ENCODE peak calls at places on chromosomes 16 and 17, in six cellular contexts. One of them, this sample, is unnamed. For H3K27me3, the result is how much of the 10 kb centered on the place peaks cover.

GRCh38 chr17:35373532-35373983 is at the start of gene SLFN11:
- DNase-seq in fibroblast of lung: peak
- DNase-seq in MM.1S: peak
- DNase-seq in heart right ventricle: peak
- DNase-seq in neural progenitor cell: peak
- DNase-seq in AG04450: peak
- DNase-seq in this sample: peak

GRCh38 chr16:50146479-50147435 is 6.3 kb upstream of the TENT4B start:
- DNase-seq in AG04450: no peak
- DNase-seq in MM.1S: no peak
- DNase-seq in heart right ventricle: no peak
- DNase-seq in neural progenitor cell: no peak
- DNase-seq in fibroblast of lung: no peak
- DNase-seq in this sample: no peak

GRCh38 chr17:48754500-48755261 is 26.1 kb upstream of the HOXB13 start:
- DNase-seq in heart right ventricle: no peak
- DNase-seq in fibroblast of lung: no peak
- DNase-seq in MM.1S: no peak
- DNase-seq in neural progenitor cell: peak
- DNase-seq in AG04450: no peak
- DNase-seq in this sample: no peak

GRCh38 chr17:61400058-61400785 is 579 bp downstream of the TBX2 start:
- DNase-seq in heart right ventricle: no peak
- DNase-seq in fibroblast of lung: peak
- DNase-seq in neural progenitor cell: peak
- DNase-seq in MM.1S: no peak
- DNase-seq in AG04450: no peak
- DNase-seq in this sample: no peak

GRCh38 chr17:78019367-78019975 is 61.0 kb downstream of the TNRC6C start:
- DNase-seq in heart right ventricle: no peak
- DNase-seq in fibroblast of lung: peak
- DNase-seq in AG04450: no peak
- DNase-seq in neural progenitor cell: no peak
- DNase-seq in MM.1S: peak
- DNase-seq in this sample: no peak

GRCh38 chr16:63947022-63947421 is 1174.8 kb downstream of the CDH11 start:
- DNase-seq in AG04450: no peak
- DNase-seq in fibroblast of lung: no peak
- DNase-seq in neural progenitor cell: no peak
- DNase-seq in heart right ventricle: no peak
- DNase-seq in MM.1S: no peak
- DNase-seq in this sample: no peak

GRCh38 chr17:1123397-1124237 is 56.2 kb downstream of the ABR start:
- DNase-seq in heart right ventricle: no peak
- DNase-seq in MM.1S: no peak
- DNase-seq in AG04450: no peak
- DNase-seq in fibroblast of lung: no peak
- DNase-seq in neural progenitor cell: peak
- DNase-seq in this sample: no peak

GRCh38 chr16:8675183-8676159 is 1.1 kb downstream of the ABAT start:
- DNase-seq in neural progenitor cell: no peak
- DNase-seq in heart right ventricle: peak
- DNase-seq in MM.1S: no peak
- DNase-seq in AG04450: no peak
- DNase-seq in fibroblast of lung: no peak
- DNase-seq in this sample: peak

GRCh38 chr17:44547625-44548297 is 9.5 kb upstream of the FZD2 start:
- DNase-seq in fibroblast of lung: peak
- DNase-seq in heart right ventricle: peak
- DNase-seq in MM.1S: no peak
- DNase-seq in neural progenitor cell: peak
- DNase-seq in AG04450: no peak
- DNase-seq in this sample: no peak

GRCh38 chr16:15576960-15577958 is 65.7 kb downstream of the MARF1 start:
- DNase-seq in AG04450: no peak
- DNase-seq in MM.1S: no peak
- DNase-seq in fibroblast of lung: no peak
- DNase-seq in heart right ventricle: no peak
- DNase-seq in neural progenitor cell: no peak
- DNase-seq in this sample: no peak

GRCh38 chr16:50578147-50578546 is 30.0 kb downstream of the NKD1 start:
- DNase-seq in heart right ventricle: no peak
- DNase-seq in AG04450: no peak
- DNase-seq in neural progenitor cell: no peak
- DNase-seq in MM.1S: no peak
- DNase-seq in fibroblast of lung: no peak
- DNase-seq in this sample: no peak

GRCh38 chr16:64051826-64052225 is 1070.0 kb downstream of the CDH11 start:
- DNase-seq in AG04450: no peak
- DNase-seq in heart right ventricle: no peak
- DNase-seq in neural progenitor cell: peak
- DNase-seq in MM.1S: peak
- DNase-seq in fibroblast of lung: peak
- DNase-seq in this sample: no peak

GRCh38 chr17:82173351-82174041 is 39.1 kb downstream of the CCDC57 start:
- DNase-seq in fibroblast of lung: no peak
- DNase-seq in AG04450: no peak
- DNase-seq in MM.1S: no peak
- DNase-seq in heart right ventricle: no peak
- DNase-seq in neural progenitor cell: peak
- DNase-seq in this sample: no peak

DNA sequence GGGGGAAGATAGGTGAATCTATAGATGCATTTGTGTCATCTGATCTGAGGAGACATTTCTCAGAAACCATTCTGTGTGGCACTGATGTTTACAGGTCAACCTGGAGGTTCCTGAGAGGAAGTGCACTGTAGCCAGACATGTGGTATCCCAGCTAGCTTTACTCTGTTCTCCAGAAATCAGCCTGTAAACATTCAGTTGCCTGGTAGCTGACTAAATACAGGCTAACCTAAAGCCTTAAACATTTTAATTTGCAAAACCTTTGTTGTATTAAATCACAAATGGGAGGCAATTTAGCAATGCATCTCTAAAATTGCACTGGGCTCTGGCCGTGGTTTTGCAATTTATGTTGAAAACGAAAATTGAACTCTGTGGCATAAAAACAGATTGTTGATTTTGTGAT is 207.6 kb downstream of the FTO start:
- DNase-seq in heart right ventricle: no peak
- DNase-seq in AG04450: no peak
- DNase-seq in MM.1S: no peak
- DNase-seq in fibroblast of lung: peak
- DNase-seq in neural progenitor cell: no peak
- DNase-seq in this sample: no peak
- H3K27ac ChIP-seq in heart right ventricle: no peak
- H3K27ac ChIP-seq in AG04450: no peak
- H3K27ac ChIP-seq in MM.1S: no peak
- H3K27ac ChIP-seq in fibroblast of lung: no peak
- H3K27ac ChIP-seq in neural progenitor cell: no peak
- H3K27ac ChIP-seq in this sample: no peak

GRCh38 chr16:30652005-30652296 is 1.2 kb downstream of the PRR14 start:
- DNase-seq in MM.1S: no peak
- DNase-seq in AG04450: no peak
- DNase-seq in heart right ventricle: no peak
- DNase-seq in neural progenitor cell: no peak
- DNase-seq in fibroblast of lung: peak
- DNase-seq in this sample: no peak

GRCh38 chr16:30650369-30651123 is at the start of gene PRR14:
- DNase-seq in heart right ventricle: peak
- DNase-seq in MM.1S: peak
- DNase-seq in neural progenitor cell: peak
- DNase-seq in fibroblast of lung: peak
- DNase-seq in AG04450: peak
- DNase-seq in this sample: peak

GRCh38 chr16:30651124-30652004 is 604 bp downstream of the PRR14 start:
- DNase-seq in fibroblast of lung: peak
- DNase-seq in MM.1S: peak
- DNase-seq in AG04450: no peak
- DNase-seq in heart right ventricle: peak
- DNase-seq in neural progenitor cell: peak
- DNase-seq in this sample: peak

GRCh38 chr16:30654856-30655255 is 3.4 kb upstream of the FBRS start:
- DNase-seq in fibroblast of lung: no peak
- DNase-seq in neural progenitor cell: no peak
- DNase-seq in MM.1S: no peak
- DNase-seq in heart right ventricle: no peak
- DNase-seq in AG04450: no peak
- DNase-seq in this sample: no peak

GRCh38 chr16:30652718-30653117 is 2.0 kb downstream of the PRR14 start:
- DNase-seq in neural progenitor cell: no peak
- DNase-seq in MM.1S: no peak
- DNase-seq in fibroblast of lung: no peak
- DNase-seq in AG04450: no peak
- DNase-seq in heart right ventricle: no peak
- DNase-seq in this sample: no peak
- TF ChIP-seq CTCF in neural progenitor cell: no peak
- TF ChIP-seq CTCF in MM.1S: no peak
- TF ChIP-seq CTCF in fibroblast of lung: no peak
- TF ChIP-seq CTCF in AG04450: no peak
- TF ChIP-seq CTCF in heart right ventricle: no peak
- TF ChIP-seq CTCF in this sample: no peak

DNA sequence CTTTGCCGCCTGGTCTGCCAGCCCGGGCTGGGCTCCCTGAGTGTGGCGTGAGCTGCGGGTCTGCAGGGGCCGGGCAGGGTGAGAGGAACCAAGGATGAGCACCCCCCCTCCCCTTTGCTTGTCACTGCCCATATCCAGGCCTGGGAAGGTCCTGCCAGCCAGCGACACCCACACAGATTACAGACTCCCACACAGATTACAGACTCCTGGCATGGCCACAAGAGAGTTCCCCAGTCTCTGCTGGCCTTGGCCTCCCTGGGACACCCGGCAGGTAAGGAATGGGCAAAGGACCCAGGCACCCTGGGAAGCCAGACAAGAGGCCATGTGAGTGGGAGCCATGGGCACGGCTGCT is 41.5 kb downstream of the SRCIN1 start:
- DNase-seq in heart right ventricle: no peak
- DNase-seq in neural progenitor cell: no peak
- DNase-seq in fibroblast of lung: no peak
- DNase-seq in MM.1S: no peak
- DNase-seq in AG04450: no peak
- DNase-seq in this sample: no peak
- H3K27me3 ChIP-seq in heart right ventricle: half or more
- H3K27me3 ChIP-seq in neural progenitor cell: half or more
- H3K27me3 ChIP-seq in fibroblast of lung: half or more
- H3K27me3 ChIP-seq in MM.1S: half or more
- H3K27me3 ChIP-seq in AG04450: half or more
- H3K27me3 ChIP-seq in this sample: half or more

DNA sequence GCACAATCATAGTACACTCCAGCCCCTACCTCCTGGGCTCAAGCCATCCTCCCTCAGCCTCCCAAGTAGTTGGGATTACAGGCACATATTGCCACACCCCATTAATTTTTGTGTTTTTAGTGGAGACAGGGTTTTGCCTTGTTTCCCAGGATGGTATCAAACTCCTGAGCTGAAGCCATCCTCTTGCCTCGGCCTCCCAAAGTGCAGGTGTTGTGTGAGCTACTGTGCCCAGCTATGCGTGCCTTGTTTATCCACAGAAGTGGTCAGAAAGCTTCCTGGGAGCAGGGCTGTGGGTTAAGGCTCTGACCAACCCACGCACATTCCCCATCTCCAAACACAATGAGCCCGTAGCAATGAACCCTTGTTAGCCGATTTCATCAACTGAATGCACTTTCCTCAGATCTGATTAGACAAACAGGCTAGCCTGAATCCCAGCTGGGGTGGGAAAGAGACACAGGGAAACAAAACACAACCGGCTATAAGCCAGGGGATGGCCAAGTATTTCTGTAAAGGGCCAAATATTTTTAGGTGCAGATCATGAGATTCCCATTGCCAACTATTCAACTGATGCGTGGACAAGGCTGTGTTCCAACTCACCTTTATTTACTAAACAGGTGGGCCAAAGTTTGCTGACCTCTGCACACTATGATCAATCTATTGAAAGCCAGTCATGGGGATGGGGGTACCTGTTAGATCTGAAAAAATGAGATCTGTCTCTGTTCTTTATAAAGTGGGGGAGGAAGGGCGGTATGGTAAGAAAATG is 193.6 kb downstream of the CPPED1 start:
- DNase-seq in heart right ventricle: no peak
- DNase-seq in neural progenitor cell: no peak
- DNase-seq in AG04450: no peak
- DNase-seq in fibroblast of lung: no peak
- DNase-seq in MM.1S: no peak
- DNase-seq in this sample: no peak
- H3K27ac ChIP-seq in heart right ventricle: no peak
- H3K27ac ChIP-seq in neural progenitor cell: no peak
- H3K27ac ChIP-seq in AG04450: no peak
- H3K27ac ChIP-seq in fibroblast of lung: no peak
- H3K27ac ChIP-seq in MM.1S: no peak
- H3K27ac ChIP-seq in this sample: no peak

DNA sequence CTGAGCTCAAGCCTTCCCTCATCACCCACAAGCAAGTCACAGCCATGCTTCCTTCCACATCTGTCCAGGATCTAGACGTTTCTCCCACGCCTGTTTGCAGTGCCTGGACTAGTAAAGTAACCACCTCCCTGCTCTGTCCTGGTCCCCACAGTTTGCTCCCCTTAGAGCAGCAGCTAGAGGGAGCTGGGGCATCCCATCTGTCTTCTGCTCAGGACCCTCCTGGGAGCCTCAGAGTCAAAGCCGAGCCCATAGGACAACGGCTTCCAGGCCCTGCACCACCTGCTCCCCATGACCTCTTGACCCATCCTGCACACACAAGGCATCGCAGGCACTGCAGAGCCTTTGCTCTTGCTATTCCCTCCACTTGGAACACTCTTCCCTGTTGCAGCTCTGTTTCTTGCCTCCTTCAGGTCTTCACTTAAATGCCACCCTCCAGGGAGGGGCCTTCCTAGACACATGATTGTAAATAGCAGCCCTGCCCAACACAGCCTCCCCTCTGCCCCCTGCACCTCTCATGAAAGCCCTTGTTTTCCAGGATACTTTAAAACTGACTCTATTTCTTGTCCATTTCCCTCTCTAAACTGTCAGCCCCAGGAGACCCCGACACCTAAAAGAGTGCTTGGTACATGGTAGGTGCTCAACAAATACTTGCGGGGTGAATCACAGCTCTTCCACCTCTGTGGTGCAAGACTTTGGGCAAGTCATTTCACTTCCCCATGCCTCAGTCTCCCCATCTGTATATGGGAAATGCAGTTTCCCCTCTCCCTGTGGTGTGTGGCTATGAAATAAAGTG is 3.1 kb downstream of the NATD1 start:
- DNase-seq in neural progenitor cell: no peak
- DNase-seq in fibroblast of lung: no peak
- DNase-seq in MM.1S: no peak
- DNase-seq in heart right ventricle: no peak
- DNase-seq in AG04450: no peak
- DNase-seq in this sample: no peak
- TF ChIP-seq CTCF in neural progenitor cell: no peak
- TF ChIP-seq CTCF in fibroblast of lung: no peak
- TF ChIP-seq CTCF in MM.1S: no peak
- TF ChIP-seq CTCF in heart right ventricle: no peak
- TF ChIP-seq CTCF in AG04450: no peak
- TF ChIP-seq CTCF in this sample: no peak

This sample was measured in CD4-positive, alpha-beta T cell.